ENCODE peak calls at places on chromosomes 3 and 15, in seven cellular contexts. L is WTC11, N is HepG2, V is HEK293T, P is H1, O is HCT116, X is K562. S is an unnamed sample.
A peak's percentile ranks its signal among the peaks of the same experiment; 100 is the strongest.

GRCh38 chr3:123397050-123397590 is 51.8 kb downstream of the ADCY5 start:
- DNase-seq in N (no peak), P (no peak), V (no peak), O (no peak), X (no peak), L (no peak), S (no peak)

GRCh38 chr15:76274821-76275220 is 36.4 kb downstream of the ETFA start:
- DNase-seq in V (no peak), L (no peak), N (no peak), P (no peak), X (no peak), O (no peak), S (no peak)

GRCh38 chr3:194072097-194072428 is 63.9 kb upstream of the HES1 start:
- DNase-seq in N (no peak), L (no peak), V (no peak), X (no peak), P (no peak), O (no peak), S (no peak)

GRCh38 chr3:29697989-29698388 is 417.1 kb downstream of the RBMS3 start:
- DNase-seq in O (no peak), X (no peak), L (no peak), P (no peak), N (no peak), V (no peak), S (no peak)

GRCh38 chr15:39583586-39584265 is 2.8 kb downstream of the THBS1 start:
- DNase-seq in L (peak; percentile 57), O (no peak), P (no peak), N (peak; percentile 25), V (peak; percentile 9), X (peak; percentile 38), S (no peak)

GRCh38 chr15:82064824-82065223 is 19.0 kb upstream of the MEX3B start:
- DNase-seq in N (no peak), P (no peak), V (no peak), L (no peak), O (no peak), X (no peak), S (no peak)

GRCh38 chr3:9008550-9009255 is 45.4 kb upstream of the RAD18 start:
- DNase-seq in O (no peak), P (no peak), N (no peak), X (no peak), V (no peak), L (no peak), S (no peak)

GRCh38 chr3:31147550-31147949 is 253.1 kb upstream of the GADL1 start:
- DNase-seq in O (no peak), L (no peak), P (no peak), N (no peak), V (no peak), X (no peak), S (no peak)

GRCh38 chr3:188468672-188469071 is 314.7 kb downstream of the LPP start:
- DNase-seq in L (no peak), X (no peak), O (no peak), P (no peak), N (no peak), V (peak; percentile 6), S (no peak)

GRCh38 chr3:4472766-4473165 is 5.7 kb upstream of the SUMF1 start:
- DNase-seq in P (no peak), L (no peak), V (no peak), X (no peak), N (no peak), O (no peak), S (no peak)

GRCh38 chr3:197734667-197735318 is 1.9 kb downstream of the RUBCN start:
- DNase-seq in O (no peak), V (no peak), L (no peak), X (no peak), P (no peak), N (no peak), S (peak; percentile 90)

GRCh38 chr3:33442190-33442589 is 2.0 kb upstream of the UBP1 start:
- DNase-seq in V (no peak), P (no peak), X (no peak), O (no peak), N (no peak), L (no peak), S (no peak)

GRCh38 chr3:159860727-159861126 is 127.9 kb upstream of the IL12A start:
- DNase-seq in X (no peak), V (no peak), N (no peak), L (no peak), O (no peak), P (no peak), S (no peak)

GRCh38 chr3:195189821-195190220 is 81.1 kb downstream of the XXYLT1 start:
- DNase-seq in N (no peak), O (no peak), P (no peak), V (no peak), X (no peak), L (no peak), S (no peak)

GRCh38 chr3:188267790-188268333 is 113.9 kb downstream of the LPP start:
- DNase-seq in X (no peak), V (no peak), N (no peak), P (no peak), L (no peak), O (no peak), S (no peak)

GRCh38 chr15:94297543-94297942 is 66.2 kb downstream of the MCTP2 start:
- DNase-seq in V (no peak), P (no peak), N (no peak), O (no peak), X (no peak), L (no peak), S (no peak)

GRCh38 chr3:48478631-48479555 is 25.1 kb downstream of the SHISA5 start:
- DNase-seq in O (no peak), P (no peak), V (peak; percentile 3), X (no peak), L (no peak), N (peak; percentile 23), S (no peak)

GRCh38 chr15:99016680-99017321 is 9.2 kb upstream of the PGPEP1L start:
- DNase-seq in P (peak; percentile 41), V (no peak), L (no peak), O (no peak), N (no peak), X (no peak), S (no peak)

GRCh38 chr15:74611341-74611740 is 4.3 kb upstream of the CLK3 start:
- DNase-seq in P (no peak), L (no peak), X (no peak), V (no peak), O (no peak), N (no peak), S (no peak)

GRCh38 chr3:18245721-18246120 is 179.4 kb downstream of the SATB1 start:
- DNase-seq in P (no peak), X (no peak), N (no peak), V (no peak), O (no peak), L (no peak), S (no peak)

GRCh38 chr3:127750226-127751031 is 71.9 kb downstream of the MGLL start:
- DNase-seq in P (no peak), V (no peak), O (no peak), L (no peak), X (no peak), N (no peak), S (peak; percentile 88)

GRCh38 chr3:128439226-128439625 is 27.5 kb downstream of the DNAJB8 start:
- DNase-seq in V (no peak), X (no peak), P (no peak), O (no peak), L (no peak), N (no peak), S (no peak)

GRCh38 chr15:85316244-85316934 is 64.0 kb upstream of the AKAP13 start:
- DNase-seq in V (no peak), O (peak; percentile 18), N (peak; percentile 14), L (no peak), P (peak; percentile 22), X (no peak), S (no peak)

GRCh38 chr3:146165370-146165769 is 4.4 kb upstream of the PLOD2 start:
- DNase-seq in X (no peak), V (no peak), N (no peak), O (no peak), L (no peak), P (no peak), S (no peak)

GRCh38 chr15:44798815-44799214 is 62.5 kb downstream of the TRIM69 start:
- DNase-seq in L (no peak), P (no peak), O (peak; percentile 7), N (peak; percentile 15), X (peak; percentile 41), V (peak; percentile 8), S (no peak)

DNA sequence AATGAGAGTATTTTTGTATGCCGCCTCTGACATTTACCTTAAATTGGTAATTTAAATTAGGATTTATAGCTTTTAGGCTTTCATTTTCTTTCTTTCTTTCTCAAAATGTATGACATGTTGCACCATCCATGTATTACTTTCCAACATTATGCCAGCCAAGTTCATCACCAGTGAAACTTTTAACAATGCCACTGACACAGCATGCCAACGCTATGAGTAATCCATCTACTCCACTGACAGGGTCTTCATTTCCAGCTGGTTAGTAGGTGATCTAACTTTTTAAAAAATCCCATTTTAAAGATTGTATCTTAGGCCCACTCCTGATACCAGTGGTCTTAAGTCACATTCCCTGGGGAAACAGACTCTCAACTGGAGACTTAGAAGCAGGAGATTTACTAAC is 21.8 kb upstream of the CLDN16 start:
- DNase-seq in P (no peak), X (no peak), N (no peak), V (no peak), O (no peak), L (no peak), S (no peak)
- TF ChIP-seq SP1 in P (no peak), X (no peak), N (no peak), V (no peak), O (no peak), L (no peak), S (no peak)

DNA sequence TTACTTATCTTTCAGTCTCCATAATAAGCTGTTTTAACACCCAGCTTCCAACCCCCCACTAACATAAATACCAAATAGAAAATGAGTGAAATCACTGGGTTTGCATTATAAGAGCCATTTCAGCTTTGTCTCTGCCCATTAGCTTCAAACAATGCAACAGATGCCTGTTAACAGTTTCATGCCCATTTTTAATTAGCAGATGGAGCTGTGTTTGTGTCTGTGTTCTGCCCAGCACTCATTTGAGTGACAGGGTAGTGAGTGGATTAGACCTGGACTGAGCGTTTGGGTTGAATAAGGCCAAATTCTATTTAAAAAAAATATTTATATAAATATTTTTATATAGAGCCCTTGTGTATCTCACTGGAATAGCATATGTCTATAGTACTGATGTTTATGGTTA is 7.4 kb downstream of the RAB8B start:
- DNase-seq in N (no peak), X (no peak), P (no peak), V (no peak), L (no peak), O (no peak), S (no peak)
- TF ChIP-seq SP1 in N (no peak), X (no peak), P (no peak), V (no peak), L (no peak), O (no peak), S (no peak)

GRCh38 chr15:57509965-57510364 is 81.7 kb upstream of the MYZAP start:
- DNase-seq in L (no peak), V (no peak), X (no peak), O (no peak), P (no peak), N (no peak), S (no peak)
- TF ChIP-seq SP1 in L (no peak), V (no peak), X (no peak), O (no peak), P (no peak), N (no peak), S (no peak)

DNA sequence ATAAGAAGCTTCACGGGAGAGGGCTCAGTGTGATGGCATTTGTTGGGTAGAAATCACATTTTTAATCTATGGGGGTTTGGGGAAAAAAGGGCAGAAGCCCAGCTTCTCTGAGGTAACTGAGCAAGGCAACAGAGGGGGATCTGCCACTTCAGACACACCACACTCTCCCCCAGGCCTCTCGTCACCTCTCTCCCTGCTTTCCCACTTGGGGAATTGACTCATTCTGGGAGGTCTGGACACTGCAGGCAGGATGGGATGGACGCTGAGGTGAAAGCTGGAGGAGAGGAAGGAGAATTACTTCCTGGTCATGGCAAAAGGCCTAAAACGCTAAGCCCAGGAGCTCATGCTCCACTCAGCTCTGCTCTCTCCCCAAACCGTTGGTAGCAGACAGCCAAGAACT is 33.2 kb downstream of the MYO5C start:
- DNase-seq in N (no peak), L (no peak), P (no peak), V (no peak), O (no peak), X (no peak), S (no peak)
- TF ChIP-seq SP1 in N (no peak), L (no peak), P (no peak), V (no peak), O (no peak), X (no peak), S (no peak)

S was measured in GM12878.